ENCODE peak calls at places on chromosomes 5 and 9, in six cellular contexts. C, U, T, R, S and Z are unnamed samples.

GRCh38 chr5:140287776-140288521 is 15.0 kb downstream of the PFDN1 start:
- DNase-seq in R (no peak), T (no peak), C (no peak), S (no peak), U (no peak), Z (no peak)

GRCh38 chr9:115033800-115034199 is 84.2 kb downstream of the TNC start:
- DNase-seq in R (no peak), C (no peak), T (no peak), S (no peak), U (no peak), Z (no peak)

GRCh38 chr9:132283863-132284262 is 70.9 kb downstream of the SETX start:
- DNase-seq in U (no peak), T (no peak), S (no peak), R (no peak), C (peak; percentile 27), Z (peak; percentile 29)

GRCh38 chr9:36764364-36765076 is 191.8 kb downstream of the MELK start:
- DNase-seq in U (no peak), T (no peak), R (peak; percentile 77), C (no peak), S (no peak), Z (no peak)

GRCh38 chr5:127935398-127935797 is 148.2 kb upstream of the SLC12A2 start:
- DNase-seq in U (peak; percentile 38), R (peak; percentile 39), C (no peak), S (no peak), T (no peak), Z (no peak)

GRCh38 chr9:71683598-71684235 is 84.6 kb downstream of the CEMIP2 start:
- DNase-seq in S (no peak), U (peak; percentile 88), C (peak; percentile 74), T (no peak), R (peak; percentile 40), Z (no peak)

GRCh38 chr9:89891221-89892052 is 286.6 kb downstream of the GADD45G start:
- DNase-seq in R (no peak), C (no peak), T (no peak), S (no peak), U (no peak), Z (no peak)

GRCh38 chr9:89179920-89180667 is 1.5 kb upstream of the SHC3 start:
- DNase-seq in U (peak; percentile 96), C (peak; percentile 97), S (peak; percentile 36), T (no peak), R (peak; percentile 99), Z (peak; percentile 91)

GRCh38 chr5:56817306-56817986 is 2.1 kb downstream of the MAP3K1 start:
- DNase-seq in S (no peak), R (no peak), U (peak; percentile 34), C (no peak), T (no peak), Z (no peak)

GRCh38 chr5:162434311-162434710 is 366.7 kb downstream of the GABRG2 start:
- DNase-seq in R (no peak), U (no peak), C (no peak), S (no peak), T (no peak), Z (no peak)

GRCh38 chr9:131320031-131320685 is 30.6 kb downstream of the PLPP7 start:
- DNase-seq in R (no peak), T (no peak), C (no peak), S (no peak), U (no peak), Z (no peak)

GRCh38 chr9:130982636-130983282 is 26.2 kb upstream of the LAMC3 start:
- DNase-seq in R (peak; percentile 92), S (no peak), U (no peak), T (no peak), C (no peak), Z (no peak)

GRCh38 chr5:5126444-5126843 is 13.7 kb upstream of the ADAMTS16 start:
- DNase-seq in T (no peak), R (no peak), S (no peak), U (peak; percentile 95), C (peak; percentile 74), Z (no peak)

GRCh38 chr5:157864067-157864466 is 5.1 kb upstream of the CLINT1 start:
- DNase-seq in T (no peak), R (no peak), U (no peak), C (no peak), S (no peak), Z (no peak)